ENCODE peak calls at places on chromosomes 6 and 20, in eight cellular contexts. One of them, this sample, is unnamed.

GRCh38 chr6:138498575-138499302 is 555 bp downstream of the NHSL1 start:
- DNase-seq in caudate nucleus: no peak
- DNase-seq in GM04504: no peak
- DNase-seq in T follicular helper cell: no peak
- DNase-seq in activated CD8-positive, alpha-beta memory T cell treated with anti-CD3 and anti-CD28 coated beads, Interleukin-2, amount 50 U/mL, for 48 hours: no peak
- DNase-seq in BJ: no peak
- DNase-seq in mammary epithelial cell: no peak
- DNase-seq in putamen: no peak
- DNase-seq in this sample: no peak

GRCh38 chr20:58169441-58169840 is 59.0 kb downstream of the ANKRD60 start:
- DNase-seq in GM04504: peak
- DNase-seq in BJ: peak
- DNase-seq in caudate nucleus: no peak
- DNase-seq in T follicular helper cell: no peak
- DNase-seq in mammary epithelial cell: no peak
- DNase-seq in activated CD8-positive, alpha-beta memory T cell treated with anti-CD3 and anti-CD28 coated beads, Interleukin-2, amount 50 U/mL, for 48 hours: no peak
- DNase-seq in putamen: no peak
- DNase-seq in this sample: no peak

GRCh38 chr6:163533443-163533842 is 118.9 kb downstream of the QKI start:
- DNase-seq in mammary epithelial cell: peak
- DNase-seq in GM04504: peak
- DNase-seq in caudate nucleus: no peak
- DNase-seq in putamen: no peak
- DNase-seq in activated CD8-positive, alpha-beta memory T cell treated with anti-CD3 and anti-CD28 coated beads, Interleukin-2, amount 50 U/mL, for 48 hours: no peak
- DNase-seq in BJ: peak
- DNase-seq in T follicular helper cell: no peak
- DNase-seq in this sample: no peak

GRCh38 chr6:13814938-13815575 is 700 bp upstream of the MCUR1 start:
- DNase-seq in mammary epithelial cell: peak
- DNase-seq in T follicular helper cell: no peak
- DNase-seq in activated CD8-positive, alpha-beta memory T cell treated with anti-CD3 and anti-CD28 coated beads, Interleukin-2, amount 50 U/mL, for 48 hours: no peak
- DNase-seq in putamen: no peak
- DNase-seq in GM04504: no peak
- DNase-seq in caudate nucleus: no peak
- DNase-seq in BJ: no peak
- DNase-seq in this sample: no peak

GRCh38 chr6:7146079-7146828 is 38.5 kb downstream of the RREB1 start:
- DNase-seq in GM04504: no peak
- DNase-seq in mammary epithelial cell: peak
- DNase-seq in putamen: no peak
- DNase-seq in caudate nucleus: no peak
- DNase-seq in activated CD8-positive, alpha-beta memory T cell treated with anti-CD3 and anti-CD28 coated beads, Interleukin-2, amount 50 U/mL, for 48 hours: peak
- DNase-seq in BJ: no peak
- DNase-seq in T follicular helper cell: no peak
- DNase-seq in this sample: peak

GRCh38 chr6:119495230-119495683 is 145.7 kb upstream of the MAN1A1 start:
- DNase-seq in activated CD8-positive, alpha-beta memory T cell treated with anti-CD3 and anti-CD28 coated beads, Interleukin-2, amount 50 U/mL, for 48 hours: no peak
- DNase-seq in putamen: no peak
- DNase-seq in GM04504: no peak
- DNase-seq in BJ: no peak
- DNase-seq in T follicular helper cell: no peak
- DNase-seq in mammary epithelial cell: no peak
- DNase-seq in caudate nucleus: no peak
- DNase-seq in this sample: no peak

GRCh38 chr6:143283887-143284640 is 166.4 kb downstream of the ADAT2 start:
- DNase-seq in BJ: peak
- DNase-seq in caudate nucleus: no peak
- DNase-seq in putamen: no peak
- DNase-seq in GM04504: peak
- DNase-seq in mammary epithelial cell: no peak
- DNase-seq in T follicular helper cell: no peak
- DNase-seq in activated CD8-positive, alpha-beta memory T cell treated with anti-CD3 and anti-CD28 coated beads, Interleukin-2, amount 50 U/mL, for 48 hours: no peak
- DNase-seq in this sample: no peak

GRCh38 chr6:160178271-160178670 is 56.7 kb downstream of the SLC22A1 start:
- DNase-seq in GM04504: no peak
- DNase-seq in BJ: no peak
- DNase-seq in putamen: no peak
- DNase-seq in mammary epithelial cell: no peak
- DNase-seq in T follicular helper cell: no peak
- DNase-seq in activated CD8-positive, alpha-beta memory T cell treated with anti-CD3 and anti-CD28 coated beads, Interleukin-2, amount 50 U/mL, for 48 hours: no peak
- DNase-seq in caudate nucleus: no peak
- DNase-seq in this sample: no peak

GRCh38 chr6:5302995-5303622 is 41.8 kb downstream of the FARS2 start:
- DNase-seq in putamen: no peak
- DNase-seq in BJ: no peak
- DNase-seq in caudate nucleus: no peak
- DNase-seq in activated CD8-positive, alpha-beta memory T cell treated with anti-CD3 and anti-CD28 coated beads, Interleukin-2, amount 50 U/mL, for 48 hours: peak
- DNase-seq in mammary epithelial cell: peak
- DNase-seq in GM04504: no peak
- DNase-seq in T follicular helper cell: peak
- DNase-seq in this sample: peak

GRCh38 chr6:313917-314316 is 21.6 kb downstream of the DUSP22 start:
- DNase-seq in GM04504: no peak
- DNase-seq in T follicular helper cell: no peak
- DNase-seq in caudate nucleus: no peak
- DNase-seq in BJ: no peak
- DNase-seq in putamen: no peak
- DNase-seq in mammary epithelial cell: no peak
- DNase-seq in activated CD8-positive, alpha-beta memory T cell treated with anti-CD3 and anti-CD28 coated beads, Interleukin-2, amount 50 U/mL, for 48 hours: no peak
- DNase-seq in this sample: no peak

GRCh38 chr6:72826033-72826432 is 204.2 kb downstream of the KCNQ5 start:
- DNase-seq in activated CD8-positive, alpha-beta memory T cell treated with anti-CD3 and anti-CD28 coated beads, Interleukin-2, amount 50 U/mL, for 48 hours: no peak
- DNase-seq in GM04504: no peak
- DNase-seq in T follicular helper cell: no peak
- DNase-seq in mammary epithelial cell: peak
- DNase-seq in caudate nucleus: no peak
- DNase-seq in putamen: peak
- DNase-seq in BJ: no peak
- DNase-seq in this sample: no peak

GRCh38 chr20:17500271-17500670 is 30.9 kb downstream of the BFSP1 start:
- DNase-seq in GM04504: no peak
- DNase-seq in T follicular helper cell: no peak
- DNase-seq in activated CD8-positive, alpha-beta memory T cell treated with anti-CD3 and anti-CD28 coated beads, Interleukin-2, amount 50 U/mL, for 48 hours: peak
- DNase-seq in putamen: no peak
- DNase-seq in mammary epithelial cell: no peak
- DNase-seq in caudate nucleus: no peak
- DNase-seq in BJ: no peak
- DNase-seq in this sample: no peak

GRCh38 chr6:145722190-145722589 is 13.1 kb downstream of the EPM2A start:
- DNase-seq in T follicular helper cell: no peak
- DNase-seq in BJ: no peak
- DNase-seq in GM04504: no peak
- DNase-seq in mammary epithelial cell: no peak
- DNase-seq in activated CD8-positive, alpha-beta memory T cell treated with anti-CD3 and anti-CD28 coated beads, Interleukin-2, amount 50 U/mL, for 48 hours: no peak
- DNase-seq in caudate nucleus: no peak
- DNase-seq in putamen: no peak
- DNase-seq in this sample: no peak

GRCh38 chr6:73739097-73739496 is 43.1 kb downstream of the CD109 start:
- DNase-seq in T follicular helper cell: no peak
- DNase-seq in mammary epithelial cell: peak
- DNase-seq in activated CD8-positive, alpha-beta memory T cell treated with anti-CD3 and anti-CD28 coated beads, Interleukin-2, amount 50 U/mL, for 48 hours: no peak
- DNase-seq in GM04504: no peak
- DNase-seq in putamen: peak
- DNase-seq in BJ: no peak
- DNase-seq in caudate nucleus: no peak
- DNase-seq in this sample: peak

GRCh38 chr6:73579851-73580246 is 59.0 kb upstream of the EEF1A1 start:
- DNase-seq in caudate nucleus: no peak
- DNase-seq in T follicular helper cell: no peak
- DNase-seq in activated CD8-positive, alpha-beta memory T cell treated with anti-CD3 and anti-CD28 coated beads, Interleukin-2, amount 50 U/mL, for 48 hours: no peak
- DNase-seq in BJ: peak
- DNase-seq in putamen: peak
- DNase-seq in mammary epithelial cell: peak
- DNase-seq in GM04504: peak
- DNase-seq in this sample: no peak

This sample was measured in Jurkat, Clone E6-1.